ENCODE peak calls at places on chromosome 18, in six cellular contexts. B, Q, W, L, C and V are unnamed samples.

GRCh38 chr18:53944721-53945120 is 279.7 kb downstream of the MBD2 start:
- DNase-seq in B (no peak), Q (no peak), W (peak), L (no peak), C (no peak), V (no peak)

GRCh38 chr18:29160123-29160522 is 983.2 kb upstream of the CDH2 start:
- DNase-seq in B (no peak), Q (no peak), W (no peak), L (no peak), C (no peak), V (no peak)

GRCh38 chr18:24018299-24018910 is 3.9 kb downstream of the TTC39C start:
- DNase-seq in B (no peak), Q (no peak), W (no peak), L (no peak), C (no peak), V (no peak)

GRCh38 chr18:78726326-78727056 is 253.1 kb upstream of the SALL3 start:
- DNase-seq in B (no peak), Q (no peak), W (no peak), L (no peak), C (no peak), V (no peak)

GRCh38 chr18:79921984-79922965 is 29.2 kb downstream of the SLC66A2 start:
- DNase-seq in B (no peak), Q (no peak), W (no peak), L (no peak), C (no peak), V (no peak)

GRCh38 chr18:71028285-71028762 is 739.5 kb downstream of the SOCS6 start:
- DNase-seq in B (no peak), Q (no peak), W (no peak), L (no peak), C (no peak), V (no peak)

GRCh38 chr18:9055185-9055584 is 47.3 kb upstream of the NDUFV2 start:
- DNase-seq in B (no peak), Q (peak), W (no peak), L (peak), C (no peak), V (no peak)

GRCh38 chr18:61333746-61334490 is 688 bp downstream of the CDH20 start:
- DNase-seq in B (no peak), Q (no peak), W (no peak), L (no peak), C (no peak), V (no peak)

GRCh38 chr18:36396190-36396589 is 98.7 kb downstream of the FHOD3 start:
- DNase-seq in B (no peak), Q (no peak), W (no peak), L (no peak), C (no peak), V (no peak)

GRCh38 chr18:36933552-36933951 is 104.6 kb downstream of the KIAA1328 start:
- DNase-seq in B (no peak), Q (no peak), W (no peak), L (no peak), C (no peak), V (no peak)

GRCh38 chr18:75784413-75784812 is 356.9 kb upstream of the SMIM21 start:
- DNase-seq in B (no peak), Q (peak), W (peak), L (no peak), C (no peak), V (no peak)